ENCODE peak calls at places on chromosomes 2 and 18, in four cellular contexts. R, W, G and T are unnamed samples.

GRCh38 chr2:161250864-161251436 is 57.3 kb upstream of the PSMD14 start:
- DNase-seq in R (peak), W (peak), G (peak), T (peak)

GRCh38 chr2:227411320-227411989 is 23.7 kb upstream of the SCYGR1 start:
- DNase-seq in R (no peak), W (peak), G (no peak), T (peak)

GRCh38 chr2:74834806-74835755 is 1.2 kb downstream of the HK2 start:
- DNase-seq in R (peak), W (peak), G (peak), T (no peak)

GRCh38 chr2:230602562-230603230 is 109.9 kb upstream of the CAB39 start:
- DNase-seq in R (no peak), W (no peak), G (no peak), T (no peak)

GRCh38 chr2:138494265-138494966 is 7.2 kb upstream of the SPOPL start:
- DNase-seq in R (no peak), W (no peak), G (peak), T (no peak)

GRCh38 chr2:8857709-8858108 is 20.3 kb upstream of the KIDINS220 start:
- DNase-seq in R (no peak), W (no peak), G (no peak), T (no peak)

GRCh38 chr2:156810094-156810493 is 373.9 kb downstream of the GPD2 start:
- DNase-seq in R (no peak), W (no peak), G (no peak), T (no peak)

GRCh38 chr18:77115461-77115907 is 17.1 kb downstream of the MBP start:
- DNase-seq in R (no peak), W (no peak), G (no peak), T (no peak)

GRCh38 chr18:49898421-49898820 is 85.1 kb upstream of the ACAA2 start:
- DNase-seq in R (peak), W (peak), G (peak), T (peak)

DNA sequence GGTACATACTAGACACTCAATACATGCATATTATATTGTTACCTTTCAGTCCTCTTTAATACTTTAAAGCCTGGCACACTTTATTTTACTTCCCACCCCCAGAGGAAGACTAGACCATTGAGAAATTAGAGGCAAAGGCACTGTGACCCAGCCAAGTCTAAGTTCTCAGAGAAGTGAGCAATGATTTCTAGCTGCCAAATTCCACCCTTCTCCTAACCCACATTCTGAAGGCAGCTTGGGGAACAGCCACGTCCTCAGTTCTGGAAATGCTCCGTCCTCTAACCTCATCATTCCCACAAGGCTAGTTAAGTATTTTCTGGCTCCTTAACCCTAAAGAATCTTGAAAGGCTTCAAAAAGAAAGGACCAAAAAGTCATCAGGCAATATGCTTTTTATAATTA is 86.6 kb downstream of the COL5A2 start:
- DNase-seq in R (no peak), W (peak), G (no peak), T (no peak)
- TF ChIP-seq MAZ in R (no peak), W (no peak), G (no peak), T (no peak)

DNA sequence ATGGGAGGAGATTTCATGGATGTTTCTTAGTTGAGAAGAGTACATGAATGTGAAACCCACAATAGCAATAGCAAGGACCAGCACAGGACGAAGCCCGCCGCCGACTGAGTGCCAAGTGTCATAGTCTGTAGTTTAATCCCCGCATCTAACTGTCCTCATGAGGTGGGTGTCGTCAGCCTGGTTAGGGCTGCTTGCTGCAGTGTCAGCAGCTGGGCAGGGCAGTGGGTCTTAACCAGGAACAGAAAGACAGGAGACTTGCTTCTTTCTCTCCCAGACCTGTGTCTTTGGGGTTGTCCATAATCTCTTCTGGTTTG is 146.6 kb downstream of the VAPA start:
- DNase-seq in R (no peak), W (no peak), G (no peak), T (no peak)
- TF ChIP-seq MAZ in R (no peak), W (no peak), G (no peak), T (no peak)

GRCh38 chr18:23826850-23827620 is 137.8 kb downstream of the LAMA3 start:
- DNase-seq in R (no peak), W (no peak), G (no peak), T (no peak)

GRCh38 chr18:23824704-23825103 is 135.5 kb downstream of the LAMA3 start:
- DNase-seq in R (no peak), W (peak), G (no peak), T (no peak)

GRCh38 chr18:23825496-23825895 is 136.2 kb downstream of the LAMA3 start:
- DNase-seq in R (no peak), W (no peak), G (no peak), T (no peak)

GRCh38 chr18:23827681-23828080 is 138.4 kb downstream of the LAMA3 start:
- DNase-seq in R (no peak), W (no peak), G (no peak), T (no peak)

DNA sequence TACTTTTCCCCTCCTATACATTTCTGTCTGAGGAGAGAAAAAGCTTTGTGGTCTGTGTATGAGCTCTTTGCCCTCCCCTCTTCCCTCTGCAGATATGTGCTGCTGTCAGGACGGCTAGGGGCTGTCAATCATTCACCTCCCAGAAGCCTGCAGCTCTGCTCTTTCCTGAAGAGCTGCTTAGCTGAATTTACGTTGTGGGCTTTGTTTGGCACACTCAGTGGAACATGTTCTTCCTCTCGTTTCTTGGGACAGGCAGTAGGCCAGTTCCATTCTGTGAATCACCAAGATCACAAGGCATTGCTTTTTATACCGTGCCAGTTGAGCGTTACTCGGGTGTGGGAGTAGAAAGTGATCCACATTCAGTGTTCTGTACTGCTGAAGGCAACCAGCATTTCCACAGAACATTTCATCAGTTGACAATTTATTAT is 136.7 kb downstream of the LAMA3 start:
- DNase-seq in R (no peak), W (peak), G (no peak), T (no peak)
- TF ChIP-seq MAZ in R (no peak), W (no peak), G (no peak), T (no peak)

GRCh38 chr2:31832363-31832762 is 178.4 kb downstream of the MEMO1 start:
- DNase-seq in R (no peak), W (no peak), G (no peak), T (no peak)

GRCh38 chr2:31828891-31829290 is 181.9 kb downstream of the MEMO1 start:
- DNase-seq in R (no peak), W (peak), G (no peak), T (no peak)

GRCh38 chr2:31835450-31835849 is 175.4 kb downstream of the MEMO1 start:
- DNase-seq in R (no peak), W (no peak), G (no peak), T (no peak)

GRCh38 chr2:31831585-31831984 is 179.2 kb downstream of the MEMO1 start:
- DNase-seq in R (no peak), W (peak), G (no peak), T (no peak)
- TF ChIP-seq MAZ in R (no peak), W (no peak), G (no peak), T (no peak)

DNA sequence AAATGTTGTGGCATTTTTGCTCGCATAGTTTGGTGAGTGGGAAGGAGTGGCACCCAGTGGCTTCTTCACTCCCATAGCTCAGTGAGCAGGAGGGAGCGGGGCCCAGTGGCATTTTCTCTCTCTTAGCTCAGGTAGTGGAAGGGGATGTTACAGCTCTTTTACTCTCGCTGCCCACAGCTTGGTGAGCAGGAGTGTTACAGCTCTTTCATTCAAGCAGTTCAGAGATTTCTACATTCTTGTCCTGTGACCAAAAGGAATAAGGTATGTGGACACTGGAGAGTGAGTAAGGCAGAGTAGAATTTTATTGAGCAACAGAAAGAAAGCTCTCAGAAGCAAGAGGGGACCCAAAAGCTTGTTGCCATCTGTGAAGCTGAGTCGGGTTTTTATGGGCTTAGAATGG is 192.4 kb downstream of the SPAG16 start:
- DNase-seq in R (no peak), W (no peak), G (no peak), T (no peak)
- TF ChIP-seq MAZ in R (no peak), W (no peak), G (no peak), T (no peak)

GRCh38 chr2:65369574-65369973 is 62.8 kb downstream of the SPRED2 start:
- DNase-seq in R (no peak), W (no peak), G (no peak), T (no peak)
- TF ChIP-seq MAZ in R (no peak), W (no peak), G (no peak), T (no peak)

GRCh38 chr18:38174173-38174572 is 608.6 kb upstream of the CELF4 start:
- DNase-seq in R (no peak), W (no peak), G (no peak), T (no peak)
- TF ChIP-seq MAZ in R (no peak), W (no peak), G (no peak), T (no peak)

GRCh38 chr18:55407774-55408535 is 180.0 kb downstream of the TCF4 start:
- DNase-seq in R (no peak), W (no peak), G (no peak), T (no peak)

GRCh38 chr18:55404811-55405654 is 183.0 kb downstream of the TCF4 start:
- DNase-seq in R (no peak), W (no peak), G (no peak), T (no peak)

GRCh38 chr18:55407191-55407590 is 180.8 kb downstream of the TCF4 start:
- DNase-seq in R (no peak), W (no peak), G (no peak), T (no peak)

GRCh38 chr18:55405655-55406373 is 182.2 kb downstream of the TCF4 start:
- DNase-seq in R (peak), W (peak), G (no peak), T (peak)

DNA sequence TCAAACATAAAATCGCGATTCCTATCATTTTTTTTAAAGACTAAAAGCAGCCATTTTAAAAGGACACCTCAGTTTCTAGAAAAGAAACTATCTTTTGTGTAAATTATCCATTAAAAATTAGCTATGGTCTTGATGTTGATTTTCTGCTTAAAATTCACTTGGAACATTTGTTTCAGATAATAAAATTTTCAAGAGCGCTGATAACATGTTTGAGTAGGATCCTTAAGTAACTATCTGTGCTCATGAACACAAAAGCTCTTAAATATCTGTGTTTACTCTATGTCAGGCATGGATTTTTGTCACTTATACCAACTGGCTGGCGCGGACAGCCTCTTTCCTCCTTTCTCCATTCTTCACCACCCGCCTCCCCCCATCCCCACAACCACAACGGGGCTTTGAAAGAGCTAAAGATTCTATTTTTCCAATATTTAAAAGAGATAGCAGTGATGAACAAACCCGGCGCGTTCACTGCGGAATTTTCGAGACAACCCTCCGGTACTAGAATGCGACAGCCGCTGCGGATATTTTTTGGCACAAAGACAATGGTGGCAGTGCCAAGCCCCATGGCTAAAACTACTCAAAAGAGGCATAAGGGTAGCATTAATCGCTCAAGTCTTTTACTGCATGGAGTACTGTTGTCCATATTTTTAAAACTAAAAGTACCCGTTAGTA is 181.5 kb downstream of the TCF4 start:
- DNase-seq in R (no peak), W (no peak), G (no peak), T (no peak)
- TF ChIP-seq MAZ in R (no peak), W (no peak), G (no peak), T (no peak)

GRCh38 chr18:80149667-80150066 is 40.6 kb downstream of the ADNP2 start:
- DNase-seq in R (no peak), W (no peak), G (no peak), T (no peak)

GRCh38 chr18:80145191-80145799 is 36.2 kb downstream of the ADNP2 start:
- DNase-seq in R (no peak), W (peak), G (no peak), T (no peak)

GRCh38 chr18:80147418-80148315 is 38.6 kb downstream of the ADNP2 start:
- DNase-seq in R (no peak), W (peak), G (peak), T (peak)

GRCh38 chr18:80147037-80147417 is 38.0 kb downstream of the ADNP2 start:
- DNase-seq in R (no peak), W (no peak), G (no peak), T (no peak)

DNA sequence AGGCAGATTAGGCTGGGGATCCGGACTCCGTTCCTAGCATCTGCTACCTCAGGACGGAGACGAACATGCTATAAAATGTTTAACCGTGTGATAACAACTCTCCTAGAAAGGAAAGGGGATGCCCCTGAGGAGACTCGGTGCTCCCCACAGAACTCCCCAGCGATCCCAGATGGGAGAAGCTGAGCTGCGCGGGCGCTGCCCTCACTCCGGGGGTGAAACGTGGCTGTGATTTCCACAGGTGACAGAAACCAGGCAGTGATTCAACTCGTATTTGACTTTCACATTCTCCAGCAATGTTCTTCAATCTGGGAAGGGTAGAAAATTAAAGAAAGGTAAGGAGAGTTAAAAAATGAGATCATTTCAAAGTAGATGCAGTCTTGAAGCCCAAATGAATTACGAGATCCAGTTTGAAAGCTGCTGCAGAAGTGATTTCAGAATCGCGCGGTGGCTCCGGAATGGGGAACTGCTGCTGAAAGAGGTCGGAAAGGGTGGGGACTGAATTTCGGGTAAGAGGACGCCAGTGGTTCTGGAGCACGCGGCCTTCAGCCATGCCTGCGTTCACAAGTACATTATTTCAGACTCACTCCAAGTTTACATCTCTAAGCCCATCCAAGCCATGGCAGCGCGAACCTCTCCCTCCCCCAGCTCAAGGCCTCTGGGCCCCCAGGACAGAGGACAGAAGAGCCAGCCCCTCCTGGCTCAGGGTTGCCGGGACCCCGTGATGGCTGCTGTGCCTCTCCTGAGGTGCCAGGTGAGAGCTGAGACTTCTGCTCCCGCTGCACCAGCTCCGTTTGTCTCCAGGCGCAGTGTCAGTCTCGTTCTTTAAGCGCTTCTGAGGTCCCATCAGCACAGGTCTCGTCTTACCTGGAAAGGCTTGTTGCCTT is 39.5 kb downstream of the ADNP2 start:
- DNase-seq in R (no peak), W (no peak), G (no peak), T (no peak)
- TF ChIP-seq MAZ in R (no peak), W (no peak), G (no peak), T (no peak)